ENCODE peak calls at places on chromosomes 6 and 20, in six cellular contexts. W, K, A, F, Q and U are unnamed samples.

GRCh38 chr6:17098538-17098937 is 3.3 kb upstream of the STMND1 start:
- DNase-seq in W (peak; percentile 50), K (no peak), A (no peak), F (peak; percentile 53), Q (no peak), U (no peak)

GRCh38 chr6:56756219-56756789 is 113.6 kb upstream of the DST start:
- DNase-seq in W (peak; percentile 52), K (no peak), A (no peak), F (no peak), Q (no peak), U (no peak)

GRCh38 chr20:49431345-49431744 is 51.1 kb downstream of the KCNB1 start:
- DNase-seq in W (no peak), K (no peak), A (no peak), F (no peak), Q (no peak), U (no peak)

GRCh38 chr6:157372501-157373280 is 8.3 kb upstream of the ZDHHC14 start:
- DNase-seq in W (no peak), K (no peak), A (no peak), F (no peak), Q (no peak), U (no peak)

GRCh38 chr6:84728602-84729001 is 35.8 kb downstream of the TBX18 start:
- DNase-seq in W (peak; percentile 23), K (peak; percentile 46), A (no peak), F (no peak), Q (no peak), U (no peak)

GRCh38 chr20:50814438-50815161 is 19.7 kb downstream of the BCAS4 start:
- DNase-seq in W (no peak), K (no peak), A (no peak), F (no peak), Q (no peak), U (no peak)

GRCh38 chr6:13302751-13303667 is 25.3 kb downstream of the TBC1D7 start:
- DNase-seq in W (peak; percentile 100), K (peak; percentile 80), A (peak; percentile 69), F (peak; percentile 94), Q (peak; percentile 89), U (peak; percentile 72)

GRCh38 chr6:75483136-75483952 is 10.3 kb downstream of the FILIP1 start:
- DNase-seq in W (no peak), K (no peak), A (no peak), F (no peak), Q (no peak), U (no peak)

GRCh38 chr20:41408131-41408789 is 41.6 kb upstream of the EMILIN3 start:
- DNase-seq in W (no peak), K (no peak), A (no peak), F (no peak), Q (no peak), U (no peak)

GRCh38 chr6:148358196-148358785 is 15.7 kb downstream of the SASH1 start:
- DNase-seq in W (peak; percentile 33), K (no peak), A (no peak), F (peak; percentile 47), Q (peak; percentile 68), U (no peak)

GRCh38 chr6:41591122-41591521 is 44.9 kb downstream of the FOXP4 start:
- DNase-seq in W (no peak), K (no peak), A (no peak), F (no peak), Q (no peak), U (no peak)

GRCh38 chr6:138544521-138544920 is 45.2 kb upstream of the NHSL1 start:
- DNase-seq in W (no peak), K (no peak), A (no peak), F (peak; percentile 65), Q (no peak), U (no peak)

GRCh38 chr6:94446120-94446519 is 1026.8 kb upstream of the EPHA7 start:
- DNase-seq in W (no peak), K (no peak), A (no peak), F (no peak), Q (no peak), U (no peak)

GRCh38 chr20:38138086-38138777 is 26.8 kb downstream of the TGM2 start:
- DNase-seq in W (no peak), K (no peak), A (no peak), F (no peak), Q (peak; percentile 45), U (no peak)

GRCh38 chr6:105600342-105601293 is 197.7 kb upstream of the PREP start:
- DNase-seq in W (peak; percentile 65), K (no peak), A (no peak), F (peak; percentile 89), Q (no peak), U (no peak)

GRCh38 chr6:157219201-157220200 is 103.8 kb downstream of the TMEM242 start:
- DNase-seq in W (peak; percentile 36), K (peak; percentile 32), A (no peak), F (peak; percentile 72), Q (no peak), U (no peak)

GRCh38 chr6:124057448-124057847 is 253.8 kb downstream of the NKAIN2 start:
- DNase-seq in W (peak; percentile 8), K (no peak), A (no peak), F (no peak), Q (no peak), U (no peak)

GRCh38 chr6:17470209-17470952 is 77.0 kb downstream of the CAP2 start:
- DNase-seq in W (no peak), K (no peak), A (no peak), F (peak; percentile 58), Q (no peak), U (no peak)

GRCh38 chr6:13445005-13445743 is 42.2 kb downstream of the GFOD1 start:
- DNase-seq in W (no peak), K (peak; percentile 44), A (peak; percentile 79), F (peak; percentile 51), Q (no peak), U (no peak)

GRCh38 chr6:92892626-92893025 is 526.7 kb downstream of the EPHA7 start:
- DNase-seq in W (peak; percentile 32), K (no peak), A (no peak), F (no peak), Q (no peak), U (no peak)

GRCh38 chr6:92888316-92888715 is 531.0 kb downstream of the EPHA7 start:
- DNase-seq in W (no peak), K (no peak), A (no peak), F (no peak), Q (no peak), U (no peak)

GRCh38 chr6:92887871-92888270 is 531.5 kb downstream of the EPHA7 start:
- DNase-seq in W (no peak), K (no peak), A (no peak), F (no peak), Q (no peak), U (no peak)

DNA sequence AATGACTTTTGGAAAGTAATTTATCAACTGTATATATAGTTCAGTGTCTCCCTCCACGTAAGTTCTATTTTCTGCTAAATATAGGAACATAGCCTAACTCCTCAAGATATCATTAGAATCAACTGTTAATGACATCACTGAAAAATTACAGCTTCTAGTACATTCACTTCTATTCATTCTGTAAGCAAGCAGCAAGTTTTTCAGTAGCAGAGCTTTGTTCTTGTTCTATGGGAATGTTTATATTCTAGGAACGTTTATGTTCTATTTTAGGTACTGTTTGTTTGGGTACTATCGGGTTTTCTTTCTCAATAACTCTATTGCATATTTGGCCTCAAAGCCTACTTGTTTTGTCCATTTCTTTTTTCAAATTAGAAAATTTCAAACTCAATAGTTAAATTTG is 525.6 kb downstream of the EPHA7 start:
- DNase-seq in W (peak; percentile 75), K (no peak), A (no peak), F (no peak), Q (no peak), U (no peak)
- H3K4me1 ChIP-seq in W (no peaks in the 10 kb centered on the region), K (no peaks in the 10 kb centered on the region), A (no peaks in the 10 kb centered on the region), F (no peaks in the 10 kb centered on the region), Q (no peaks in the 10 kb centered on the region), U (no peaks in the 10 kb centered on the region)

GRCh38 chr6:25278557-25278913 is 639 bp upstream of the CARMIL1 start:
- DNase-seq in W (no peak), K (no peak), A (no peak), F (peak; percentile 44), Q (no peak), U (no peak)
- H3K4me3 ChIP-seq in W (peak overlapping the region; percentile 98), K (peak overlapping the region; percentile 60), A (peak overlapping the region; percentile 73), F (peak overlapping the region; percentile 69), Q (peak overlapping the region; percentile 37), U (peak overlapping the region; percentile 84)

GRCh38 chr6:112035446-112035845 is 18.5 kb upstream of the CCN6 start:
- DNase-seq in W (peak; percentile 69), K (no peak), A (peak; percentile 57), F (no peak), Q (no peak), U (no peak)
- H3K4me1 ChIP-seq in W (peaks cover 12% of the 10 kb centered on the region), K (no peaks in the 10 kb centered on the region), A (no peaks in the 10 kb centered on the region), F (peaks cover 7% of the 10 kb centered on the region), Q (peaks cover 3% of the 10 kb centered on the region), U (peaks cover 25% of the 10 kb centered on the region)

DNA sequence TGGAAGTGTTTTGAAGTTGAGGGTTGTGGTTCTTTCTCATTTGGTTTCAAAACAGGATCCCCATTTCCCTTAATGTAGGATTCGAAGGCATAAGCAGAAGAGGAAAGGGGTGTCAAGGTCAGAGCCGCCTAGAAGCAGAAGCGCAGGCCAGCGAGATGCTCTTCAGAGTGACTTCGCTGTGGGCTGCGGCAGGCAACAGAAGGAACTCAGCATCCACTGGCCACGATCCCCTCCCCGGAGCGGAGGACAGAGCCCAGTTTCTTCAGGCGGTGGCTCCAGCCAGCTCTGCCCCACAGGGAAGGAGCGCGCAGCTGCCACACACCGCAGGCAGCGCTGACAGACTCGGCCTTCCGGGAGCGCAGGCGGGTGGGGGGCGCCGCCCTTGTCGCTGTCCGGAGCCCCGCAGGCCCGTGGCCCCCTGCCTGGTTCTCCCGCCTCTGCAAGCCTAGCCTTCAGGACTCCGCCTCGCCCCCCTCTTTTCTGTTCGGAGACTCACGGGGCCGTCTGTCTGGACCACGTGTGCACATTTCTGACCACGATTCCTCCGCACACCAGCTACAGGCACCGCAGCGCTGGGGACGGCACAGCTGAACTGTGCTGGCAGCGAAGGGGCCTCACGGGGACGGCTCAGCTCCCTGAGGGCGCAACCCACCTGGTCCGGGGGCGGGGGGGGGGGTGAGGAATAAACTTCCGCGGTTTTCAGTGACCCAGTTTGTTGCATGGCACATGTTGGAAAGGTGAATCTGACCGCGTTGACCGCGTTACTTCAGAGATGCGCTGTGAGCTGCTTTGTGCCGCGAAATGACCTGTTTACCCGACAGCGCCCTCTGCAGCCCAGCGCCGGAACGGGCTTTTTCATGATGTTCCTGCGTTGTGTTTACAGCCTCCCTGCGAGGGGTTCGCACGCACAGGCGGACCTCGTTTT is 26.1 kb downstream of the TTLL2 start:
- DNase-seq in W (peak; percentile 71), K (peak; percentile 76), A (peak; percentile 68), F (peak; percentile 41), Q (peak; percentile 59), U (peak; percentile 83)
- H3K4me3 ChIP-seq in W (peak overlapping the region; percentile 75), K (no peak overlapping the region), A (peak overlapping the region; percentile 59), F (no peak overlapping the region), Q (no peak overlapping the region), U (peak overlapping the region; percentile 55)

GRCh38 chr6:33694977-33695376 is 16.5 kb downstream of the UQCC2 start:
- DNase-seq in W (no peak), K (no peak), A (no peak), F (no peak), Q (no peak), U (no peak)
- H3K4me1 ChIP-seq in W (peaks cover 45% of the 10 kb centered on the region), K (peaks cover 26% of the 10 kb centered on the region), A (peaks cover 67% of the 10 kb centered on the region), F (peaks cover 26% of the 10 kb centered on the region), Q (no peaks in the 10 kb centered on the region), U (peaks cover 58% of the 10 kb centered on the region)

GRCh38 chr6:143677577-143677890 is 231 bp upstream of the PHACTR2 start:
- DNase-seq in W (no peak), K (no peak), A (no peak), F (no peak), Q (no peak), U (no peak)
- H3K4me3 ChIP-seq in W (peak overlapping the region; percentile 92), K (peak overlapping the region; percentile 76), A (peak overlapping the region; percentile 85), F (peak overlapping the region; percentile 33), Q (peak overlapping the region; percentile 68), U (peak overlapping the region; percentile 46)

GRCh38 chr6:36598326-36598725 is 4.2 kb downstream of the SRSF3 start:
- DNase-seq in W (no peak), K (no peak), A (no peak), F (no peak), Q (no peak), U (no peak)
- H3K4me1 ChIP-seq in W (peaks cover 9% of the 10 kb centered on the region), K (peaks cover 20% of the 10 kb centered on the region), A (peaks cover 64% of the 10 kb centered on the region), F (peaks cover 19% of the 10 kb centered on the region), Q (peaks cover 13% of the 10 kb centered on the region), U (peaks cover 74% of the 10 kb centered on the region)